ENCODE peak calls at places on chromosomes 2 and 18, in eight cellular contexts. K is activated CD8-positive, alpha-beta T cell treated with anti-CD3 and anti-CD28 coated beads for 36 hours; Q is Ammon's horn; A is neural crest cell; P is posterior cingulate gyrus; V is ureter; H is body of pancreas; X is left ventricle myocardium inferior. T is an unnamed sample.

GRCh38 chr2:68231061-68231372 is 21.3 kb downstream of the PPP3R1 start:
- DNase-seq in K (no peak), Q (no peak), A (no peak), P (no peak), V (no peak), H (no peak), X (no peak), T (no peak)

GRCh38 chr2:189698020-189698887 is 23.8 kb downstream of the ANKAR start:
- DNase-seq in K (peak; percentile 58), Q (peak; percentile 36), A (no peak), P (no peak), V (no peak), H (peak; percentile 64), X (no peak), T (no peak)

GRCh38 chr2:88139804-88140203 is 11.9 kb upstream of the FABP1 start:
- DNase-seq in K (no peak), Q (no peak), A (no peak), P (no peak), V (no peak), H (no peak), X (no peak), T (no peak)

GRCh38 chr18:35481960-35482366 is 15.8 kb downstream of the INO80C start:
- DNase-seq in K (no peak), Q (no peak), A (no peak), P (no peak), V (no peak), H (no peak), X (no peak), T (no peak)

GRCh38 chr18:58887613-58887963 is 22.9 kb downstream of the ZNF532 start:
- DNase-seq in K (peak; percentile 52), Q (peak; percentile 78), A (no peak), P (peak; percentile 40), V (peak; percentile 56), H (peak; percentile 22), X (peak; percentile 71), T (peak; percentile 80)

GRCh38 chr2:239671916-239672849 is 271.4 kb upstream of the HDAC4 start:
- DNase-seq in K (no peak), Q (no peak), A (no peak), P (no peak), V (peak; percentile 23), H (no peak), X (no peak), T (peak; percentile 55)

GRCh38 chr2:67486041-67486796 is 89.1 kb downstream of the ETAA1 start:
- DNase-seq in K (no peak), Q (no peak), A (no peak), P (no peak), V (no peak), H (peak; percentile 44), X (peak; percentile 24), T (no peak)

GRCh38 chr2:8447610-8448221 is 234.1 kb upstream of the ID2 start:
- DNase-seq in K (no peak), Q (no peak), A (no peak), P (no peak), V (no peak), H (no peak), X (no peak), T (peak; percentile 44)

GRCh38 chr18:59481436-59481835 is 122.4 kb upstream of the LMAN1 start:
- DNase-seq in K (no peak), Q (no peak), A (no peak), P (no peak), V (no peak), H (no peak), X (no peak), T (no peak)

GRCh38 chr2:196918927-196919326 is 7.6 kb downstream of the PGAP1 start:
- DNase-seq in K (no peak), Q (no peak), A (no peak), P (no peak), V (no peak), H (no peak), X (no peak), T (no peak)

GRCh38 chr2:240145461-240145860 is 5.0 kb upstream of the OTOS start:
- DNase-seq in K (no peak), Q (no peak), A (no peak), P (no peak), V (no peak), H (no peak), X (no peak), T (no peak)

GRCh38 chr2:33893801-33894200 is 294.7 kb upstream of the FAM98A start:
- DNase-seq in K (no peak), Q (peak; percentile 59), A (no peak), P (no peak), V (no peak), H (no peak), X (no peak), T (no peak)

GRCh38 chr18:42290318-42291307 is 335.6 kb downstream of the PIK3C3 start:
- DNase-seq in K (no peak), Q (no peak), A (no peak), P (no peak), V (no peak), H (peak; percentile 11), X (peak; percentile 24), T (no peak)

GRCh38 chr2:134127496-134127895 is 126.4 kb upstream of the MGAT5 start:
- DNase-seq in K (peak; percentile 86), Q (no peak), A (no peak), P (no peak), V (no peak), H (no peak), X (no peak), T (no peak)

GRCh38 chr2:29753676-29754444 is 167.5 kb downstream of the ALK start:
- DNase-seq in K (no peak), Q (no peak), A (no peak), P (no peak), V (no peak), H (no peak), X (no peak), T (no peak)

GRCh38 chr2:714005-714741 is 37.0 kb upstream of the TMEM18 start:
- DNase-seq in K (peak; percentile 69), Q (peak; percentile 70), A (peak; percentile 64), P (peak; percentile 41), V (peak; percentile 64), H (peak; percentile 83), X (no peak), T (no peak)

GRCh38 chr2:59463401-59463800 is 1090.1 kb downstream of the BCL11A start:
- DNase-seq in K (no peak), Q (no peak), A (peak; percentile 1), P (no peak), V (no peak), H (no peak), X (no peak), T (no peak)

GRCh38 chr2:219296142-219296541 is 13.1 kb downstream of the PTPRN start:
- DNase-seq in K (no peak), Q (no peak), A (no peak), P (no peak), V (no peak), H (no peak), X (no peak), T (no peak)

GRCh38 chr2:179104736-179105135 is 54.8 kb upstream of the CCDC141 start:
- DNase-seq in K (no peak), Q (no peak), A (no peak), P (no peak), V (no peak), H (no peak), X (no peak), T (no peak)

GRCh38 chr2:41782306-41783158 is 265.3 kb upstream of the PKDCC start:
- DNase-seq in K (peak; percentile 26), Q (peak; percentile 56), A (peak; percentile 23), P (no peak), V (no peak), H (peak; percentile 25), X (no peak), T (no peak)

GRCh38 chr2:47645246-47645645 is 137.7 kb upstream of the MSH6 start:
- DNase-seq in K (no peak), Q (no peak), A (no peak), P (no peak), V (no peak), H (no peak), X (no peak), T (no peak)

GRCh38 chr18:48866028-48866733 is 84.6 kb downstream of the SMAD7 start:
- DNase-seq in K (no peak), Q (peak; percentile 85), A (no peak), P (peak; percentile 75), V (peak; percentile 70), H (peak; percentile 90), X (peak; percentile 53), T (no peak)

GRCh38 chr2:109375131-109375561 is 238.6 kb downstream of the SEPTIN10 start:
- DNase-seq in K (no peak), Q (no peak), A (no peak), P (no peak), V (peak; percentile 35), H (no peak), X (no peak), T (peak; percentile 54)